ENCODE peak calls at places on chromosomes 13 and 19, in four cellular contexts. W, R, S and T are unnamed samples.

GRCh38 chr19:50358483-50359431 is 6.7 kb downstream of the NAPSA start:
- DNase-seq in S (peak; percentile 91), W (peak; percentile 82), R (peak; percentile 44), T (peak; percentile 87)

GRCh38 chr19:3653865-3654513 is 27.4 kb upstream of the CACTIN start:
- DNase-seq in R (peak; percentile 30), W (no peak), S (no peak), T (no peak)

GRCh38 chr19:39515551-39516191 is 732 bp downstream of the SELENOV start:
- DNase-seq in W (no peak), S (no peak), R (no peak), T (peak; percentile 90)

GRCh38 chr19:54209748-54210494 is 9.3 kb downstream of the RPS9 start:
- DNase-seq in R (peak; percentile 20), W (no peak), S (no peak), T (no peak)

GRCh38 chr13:51687928-51688714 is 103.9 kb downstream of the WDFY2 start:
- DNase-seq in R (no peak), S (no peak), W (no peak), T (no peak)

GRCh38 chr19:14495678-14496028 is 274 bp downstream of the GIPC1 start:
- DNase-seq in S (no peak), R (no peak), W (no peak), T (no peak)

GRCh38 chr13:26499209-26499601 is 58.3 kb upstream of the WASF3 start:
- DNase-seq in W (no peak), R (peak; percentile 58), S (no peak), T (no peak)

GRCh38 chr13:89199138-89199537 is 1528.0 kb downstream of the SLITRK5 start:
- DNase-seq in R (no peak), W (no peak), S (no peak), T (no peak)

GRCh38 chr19:51060336-51060735 is 4.6 kb downstream of the KLK13 start:
- DNase-seq in S (no peak), W (no peak), R (no peak), T (no peak)

GRCh38 chr13:44142911-44143665 is 230.5 kb upstream of the SERP2 start:
- DNase-seq in W (no peak), S (no peak), R (no peak), T (no peak)

GRCh38 chr19:55156202-55157063 is 1.1 kb downstream of the TNNI3 start:
- DNase-seq in S (peak; percentile 62), R (no peak), W (no peak), T (no peak)

GRCh38 chr13:93151277-93151676 is 75.3 kb upstream of the GPC6 start:
- DNase-seq in R (no peak), S (no peak), W (peak; percentile 1), T (no peak)

GRCh38 chr13:50156722-50157121 is 141.5 kb downstream of the KCNRG start:
- DNase-seq in S (no peak), W (no peak), R (no peak), T (no peak)

GRCh38 chr19:45340232-45340898 is at the start of gene KLC3:
- DNase-seq in R (no peak), S (peak; percentile 60), W (no peak), T (no peak)

GRCh38 chr13:29718694-29719093 is 123.2 kb upstream of the SLC7A1 start:
- DNase-seq in W (no peak), R (no peak), S (no peak), T (no peak)

GRCh38 chr19:14317157-14317556 is 64.1 kb upstream of the ADGRE5 start:
- DNase-seq in R (peak; percentile 23), S (no peak), W (no peak), T (no peak)

GRCh38 chr19:45882652-45883585 is 3.0 kb downstream of the IRF2BP1 start:
- DNase-seq in S (peak; percentile 87), R (peak; percentile 73), W (peak; percentile 84), T (no peak)

GRCh38 chr19:17538684-17539287 is 16.7 kb upstream of the COLGALT1 start:
- DNase-seq in W (no peak), R (no peak), S (peak; percentile 44), T (no peak)

GRCh38 chr13:35838356-35838755 is 292.8 kb downstream of the DCLK1 start:
- DNase-seq in R (no peak), S (no peak), W (no peak), T (no peak)

GRCh38 chr19:45739498-45740439 is 6.5 kb downstream of the MEIOSIN start:
- DNase-seq in W (no peak), R (no peak), S (no peak), T (no peak)

GRCh38 chr19:14363203-14364097 is 17.8 kb upstream of the ADGRE5 start:
- DNase-seq in W (peak; percentile 57), R (peak; percentile 93), S (peak; percentile 54), T (peak; percentile 83)

GRCh38 chr13:113064000-113064533 is 41.5 kb upstream of the F7 start:
- DNase-seq in R (no peak), S (no peak), W (no peak), T (peak; percentile 83)

GRCh38 chr13:30192320-30193093 is 114.8 kb downstream of the KATNAL1 start:
- DNase-seq in W (no peak), S (no peak), R (no peak), T (no peak)

GRCh38 chr19:13267131-13267530 is 116.9 kb downstream of the IER2 start:
- DNase-seq in R (no peak), W (no peak), S (no peak), T (no peak)

GRCh38 chr19:42282810-42283247 is 13.8 kb downstream of the CIC start:
- DNase-seq in W (no peak), S (no peak), R (no peak), T (no peak)

GRCh38 chr19:46630806-46631205 is 5.2 kb downstream of the GNG8 start:
- DNase-seq in R (peak; percentile 74), W (no peak), S (no peak), T (no peak)

GRCh38 chr13:73991884-73992283 is 142.3 kb downstream of the KLF12 start:
- DNase-seq in W (no peak), S (no peak), R (peak; percentile 30), T (no peak)

GRCh38 chr13:69690999-69691398 is 416.6 kb upstream of the ATXN8OS start:
- DNase-seq in W (no peak), R (no peak), S (no peak), T (no peak)

GRCh38 chr19:2375341-2376121 is 15.5 kb downstream of the TMPRSS9 start:
- DNase-seq in R (no peak), W (no peak), S (no peak), T (no peak)

GRCh38 chr13:84192125-84192524 is 309.9 kb upstream of the SLITRK1 start:
- DNase-seq in W (no peak), S (no peak), R (no peak), T (no peak)

GRCh38 chr19:41325947-41326706 is 16.2 kb downstream of the CCDC97 start:
- DNase-seq in S (peak; percentile 74), R (no peak), W (peak; percentile 39), T (no peak)

GRCh38 chr13:32116210-32116609 is 84.6 kb downstream of the FRY start:
- DNase-seq in W (no peak), R (no peak), S (peak; percentile 10), T (no peak)

GRCh38 chr19:47002853-47003610 is 16.6 kb upstream of the NPAS1 start:
- DNase-seq in S (no peak), R (no peak), W (no peak), T (no peak)